ENCODE peak calls at places on chromosomes 6 and 20, in eight cellular contexts. M is colonic mucosa; L is endodermal cell; B is coronary artery; U is stomach; T is RWPE2; Z is BE2C; C is CD8-positive, alpha-beta memory T cell. G is an unnamed sample.

GRCh38 chr20:33878583-33878982 is 67.4 kb downstream of the CHMP4B start:
- DNase-seq in M (no peak), L (no peak), B (no peak), U (no peak), T (no peak), Z (no peak), C (no peak), G (no peak)

GRCh38 chr6:170358496-170358895 is 51.9 kb downstream of the FAM120B start:
- DNase-seq in M (no peak), L (no peak), B (no peak), U (peak), T (no peak), Z (no peak), C (no peak), G (no peak)

GRCh38 chr20:14203657-14204056 is 133.8 kb downstream of the FLRT3 start:
- DNase-seq in M (no peak), L (no peak), B (no peak), U (no peak), T (peak), Z (no peak), C (no peak), G (no peak)

GRCh38 chr20:24673678-24674570 is 204.5 kb downstream of the SYNDIG1 start:
- DNase-seq in M (no peak), L (no peak), B (no peak), U (no peak), T (peak), Z (no peak), C (no peak), G (no peak)

GRCh38 chr6:163415620-163416379 is 1.3 kb downstream of the QKI start:
- DNase-seq in M (no peak), L (peak), B (no peak), U (peak), T (no peak), Z (peak), C (peak), G (no peak)

GRCh38 chr6:41599836-41600445 is 38.3 kb upstream of the MDFI start:
- DNase-seq in M (no peak), L (no peak), B (no peak), U (no peak), T (no peak), Z (no peak), C (no peak), G (no peak)

GRCh38 chr6:139973602-139974373 is 599.3 kb upstream of the CITED2 start:
- DNase-seq in M (no peak), L (no peak), B (no peak), U (no peak), T (no peak), Z (no peak), C (no peak), G (peak)

GRCh38 chr6:113049190-113049589 is 702.1 kb downstream of the RFPL4B start:
- DNase-seq in M (no peak), L (no peak), B (no peak), U (no peak), T (no peak), Z (no peak), C (no peak), G (no peak)

GRCh38 chr6:90412538-90413369 is 116.1 kb upstream of the BACH2 start:
- DNase-seq in M (no peak), L (peak), B (no peak), U (no peak), T (no peak), Z (no peak), C (no peak), G (no peak)

GRCh38 chr20:6295026-6295425 is 172.2 kb upstream of the FERMT1 start:
- DNase-seq in M (no peak), L (no peak), B (no peak), U (no peak), T (no peak), Z (no peak), C (no peak), G (no peak)

GRCh38 chr20:24160563-24161355 is 172.2 kb upstream of the GGTLC1 start:
- DNase-seq in M (peak), L (peak), B (no peak), U (peak), T (no peak), Z (peak), C (no peak), G (peak)

GRCh38 chr6:148164645-148165044 is 178.0 kb upstream of the SASH1 start:
- DNase-seq in M (no peak), L (no peak), B (no peak), U (no peak), T (no peak), Z (no peak), C (no peak), G (no peak)

GRCh38 chr6:109963598-109964170 is 14.4 kb upstream of the GPR6 start:
- DNase-seq in M (no peak), L (no peak), B (no peak), U (no peak), T (peak), Z (no peak), C (no peak), G (no peak)

GRCh38 chr20:14336667-14337066 is 745 bp downstream of the FLRT3 start:
- DNase-seq in M (no peak), L (peak), B (no peak), U (no peak), T (no peak), Z (peak), C (no peak), G (peak)

GRCh38 chr20:38167466-38167850 is 2.4 kb upstream of the TGM2 start:
- DNase-seq in M (no peak), L (no peak), B (peak), U (no peak), T (no peak), Z (no peak), C (no peak), G (no peak)

GRCh38 chr20:38165089-38165965 is at the start of gene TGM2:
- DNase-seq in M (peak), L (peak), B (peak), U (peak), T (no peak), Z (peak), C (no peak), G (peak)

GRCh38 chr20:38164624-38165088 is 414 bp downstream of the TGM2 start:
- DNase-seq in M (no peak), L (no peak), B (peak), U (no peak), T (peak), Z (no peak), C (no peak), G (no peak)

GRCh38 chr20:38166707-38167233 is 1.7 kb upstream of the TGM2 start:
- DNase-seq in M (no peak), L (no peak), B (no peak), U (no peak), T (no peak), Z (no peak), C (no peak), G (no peak)

DNA sequence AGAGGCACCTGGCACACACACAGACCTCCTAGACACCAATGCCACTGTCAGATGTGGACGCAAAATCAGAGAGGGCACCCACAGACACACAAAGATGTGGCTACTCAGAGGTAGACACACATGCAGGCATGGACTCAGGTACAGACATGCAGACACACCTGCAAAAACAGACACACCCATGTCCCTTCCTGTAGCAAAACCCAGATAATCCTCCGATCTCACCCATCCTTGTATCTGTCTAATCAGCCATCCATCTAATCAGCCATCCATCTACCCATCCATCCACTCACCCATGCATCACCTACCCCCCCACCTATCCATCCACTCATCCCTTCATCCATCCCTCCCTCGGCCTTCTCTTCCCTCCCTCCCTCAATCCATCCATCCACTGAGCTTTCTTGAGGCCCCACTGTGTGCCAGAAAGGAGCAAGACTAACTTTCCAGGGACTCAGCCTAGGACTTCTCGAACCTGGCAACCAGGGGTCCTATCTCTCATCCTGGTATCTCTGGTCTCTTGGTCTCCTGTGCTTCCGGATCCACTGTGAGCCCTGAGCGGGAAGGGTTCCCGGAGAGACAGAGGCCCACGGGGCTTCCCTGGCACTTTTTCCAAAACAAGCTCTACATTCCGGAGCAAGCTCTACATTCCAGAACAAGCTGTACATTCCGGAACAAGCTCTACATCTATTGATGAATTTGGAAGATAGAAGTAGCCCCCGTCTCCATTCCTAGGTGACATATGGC is 1.1 kb upstream of the TGM2 start:
- DNase-seq in M (no peak), L (no peak), B (peak), U (no peak), T (no peak), Z (no peak), C (no peak), G (no peak)
- H3K4me3 ChIP-seq in M (no peak), L (no peak), B (peak), U (no peak), T (no peak), Z (no peak), C (no peak), G (no peak)

GRCh38 chr20:31517373-31517772 is 3.1 kb downstream of the HM13 start:
- DNase-seq in M (peak), L (peak), B (no peak), U (peak), T (no peak), Z (peak), C (no peak), G (peak)
- H3K4me3 ChIP-seq in M (no peak), L (no peak), B (peak), U (peak), T (no peak), Z (no peak), C (no peak), G (no peak)

DNA sequence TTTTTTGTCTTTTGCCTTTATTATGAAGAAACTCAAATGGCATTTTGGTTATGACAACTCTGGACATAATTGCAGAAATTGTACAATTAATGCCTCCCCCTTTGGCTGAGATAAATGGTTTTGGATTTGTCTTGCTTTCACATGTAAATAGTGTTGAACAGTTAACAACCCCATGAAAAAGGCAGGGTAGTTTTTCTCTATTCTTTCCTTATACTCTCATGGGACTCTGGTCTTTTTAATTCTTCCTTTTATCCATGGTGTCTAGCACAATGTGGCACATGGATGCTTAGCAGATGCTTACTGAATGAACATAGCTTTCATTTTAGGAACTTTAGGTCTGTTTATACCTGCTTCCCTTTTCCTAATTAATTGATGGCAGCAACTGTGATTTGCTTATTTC is 75.6 kb downstream of the NCOA3 start:
- DNase-seq in M (no peak), L (no peak), B (no peak), U (no peak), T (no peak), Z (no peak), C (no peak), G (no peak)
- H3K4me3 ChIP-seq in M (no peak), L (no peak), B (no peak), U (no peak), T (no peak), Z (peak), C (no peak), G (no peak)

DNA sequence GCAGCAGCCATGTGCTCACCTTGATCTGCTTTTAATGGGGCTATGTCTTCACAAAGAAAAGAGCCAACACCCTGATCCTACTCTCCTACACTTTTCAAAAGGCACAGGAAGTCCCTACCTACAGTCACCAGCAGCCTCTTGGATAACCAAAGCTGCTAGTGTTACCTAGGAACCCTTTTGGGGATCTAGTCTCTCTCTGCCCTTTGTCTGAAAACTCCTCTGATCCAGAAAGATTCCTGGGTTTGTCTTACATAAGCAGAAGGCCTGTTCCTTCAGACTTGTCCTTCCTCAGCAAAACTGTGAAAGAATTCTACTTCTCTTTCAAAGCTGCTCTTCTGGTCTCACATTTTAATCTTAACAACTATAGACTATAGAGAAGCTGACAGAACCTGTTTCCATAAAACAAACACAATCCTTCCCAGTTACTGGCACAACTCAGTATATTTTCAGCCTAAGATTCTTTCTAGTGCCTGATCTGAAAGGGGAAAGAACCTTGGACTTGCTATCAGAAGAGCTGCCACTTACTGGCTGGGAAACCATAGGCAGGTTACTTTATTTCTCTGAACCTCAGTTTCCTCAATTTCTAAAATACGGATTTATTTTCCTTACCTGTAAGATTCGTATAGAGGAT is 2.9 kb downstream of the PLAGL2 start:
- DNase-seq in M (no peak), L (no peak), B (no peak), U (no peak), T (no peak), Z (no peak), C (no peak), G (peak)
- H3K4me3 ChIP-seq in M (no peak), L (peak), B (no peak), U (peak), T (no peak), Z (no peak), C (no peak), G (no peak)

GRCh38 chr6:32855467-32856174 is 1.6 kb downstream of the PSMB9 start:
- DNase-seq in M (no peak), L (no peak), B (no peak), U (no peak), T (no peak), Z (no peak), C (no peak), G (no peak)
- H3K4me3 ChIP-seq in M (peak), L (no peak), B (no peak), U (peak), T (no peak), Z (no peak), C (peak), G (peak)